ENCODE peak calls at places on chromosomes 6 and 20, in four cellular contexts. Q is hepatocyte; P is CD8-positive, alpha-beta T cell; W is fibroblast of the aortic adventitia. F is an unnamed sample.

GRCh38 chr6:75204959-75205775 is 686 bp downstream of the COL12A1 start:
- DNase-seq in Q (peak), P (peak), W (peak), F (peak)

GRCh38 chr6:116572162-116572561 is 858 bp downstream of the RWDD1 start:
- DNase-seq in Q (peak), P (no peak), W (peak), F (no peak)

GRCh38 chr20:23180451-23180921 is 94.4 kb upstream of the CD93 start:
- DNase-seq in Q (no peak), P (no peak), W (no peak), F (no peak)

GRCh38 chr20:51434556-51435256 is 107.8 kb downstream of the NFATC2 start:
- DNase-seq in Q (no peak), P (no peak), W (peak), F (no peak)

GRCh38 chr6:47235964-47236760 is 73.5 kb downstream of the TNFRSF21 start:
- DNase-seq in Q (peak), P (no peak), W (peak), F (no peak)

GRCh38 chr20:44437497-44437896 is 38.2 kb upstream of the TTPAL start:
- DNase-seq in Q (no peak), P (no peak), W (no peak), F (no peak)

GRCh38 chr6:139679516-139680179 is 305.2 kb upstream of the CITED2 start:
- DNase-seq in Q (no peak), P (no peak), W (peak), F (no peak)

GRCh38 chr20:35582741-35583404 is 32.8 kb upstream of the SPAG4 start:
- DNase-seq in Q (no peak), P (no peak), W (no peak), F (no peak)

GRCh38 chr6:167742719-167743303 is 83.9 kb upstream of the AFDN start:
- DNase-seq in Q (no peak), P (no peak), W (no peak), F (no peak)

GRCh38 chr6:73515204-73516101 is 5.4 kb downstream of the EEF1A1 start:
- DNase-seq in Q (peak), P (peak), W (peak), F (peak)

GRCh38 chr20:24658920-24659660 is 189.7 kb downstream of the SYNDIG1 start:
- DNase-seq in Q (no peak), P (no peak), W (no peak), F (no peak)

GRCh38 chr6:142355481-142356174 is 53.8 kb downstream of the ADGRG6 start:
- DNase-seq in Q (no peak), P (peak), W (no peak), F (no peak)

GRCh38 chr6:3619201-3619600 is 132.3 kb downstream of the PXDC1 start:
- DNase-seq in Q (no peak), P (no peak), W (no peak), F (no peak)

GRCh38 chr6:127202676-127203075 is 64.0 kb upstream of the RNF146 start:
- DNase-seq in Q (no peak), P (no peak), W (no peak), F (no peak)
- H3K4me3 ChIP-seq in Q (no peak), P (no peak), W (no peak), F (no peak)

GRCh38 chr6:106511274-106512047 is 117.8 kb downstream of the RTN4IP1 start:
- DNase-seq in Q (peak), P (peak), W (peak), F (peak)

GRCh38 chr6:106510090-106510970 is 119.0 kb downstream of the RTN4IP1 start:
- DNase-seq in Q (peak), P (peak), W (peak), F (peak)

GRCh38 chr6:106512958-106513480 is 116.3 kb downstream of the RTN4IP1 start:
- DNase-seq in Q (no peak), P (no peak), W (no peak), F (no peak)

GRCh38 chr6:106513813-106514212 is 115.5 kb downstream of the RTN4IP1 start:
- DNase-seq in Q (no peak), P (no peak), W (peak), F (no peak)

DNA sequence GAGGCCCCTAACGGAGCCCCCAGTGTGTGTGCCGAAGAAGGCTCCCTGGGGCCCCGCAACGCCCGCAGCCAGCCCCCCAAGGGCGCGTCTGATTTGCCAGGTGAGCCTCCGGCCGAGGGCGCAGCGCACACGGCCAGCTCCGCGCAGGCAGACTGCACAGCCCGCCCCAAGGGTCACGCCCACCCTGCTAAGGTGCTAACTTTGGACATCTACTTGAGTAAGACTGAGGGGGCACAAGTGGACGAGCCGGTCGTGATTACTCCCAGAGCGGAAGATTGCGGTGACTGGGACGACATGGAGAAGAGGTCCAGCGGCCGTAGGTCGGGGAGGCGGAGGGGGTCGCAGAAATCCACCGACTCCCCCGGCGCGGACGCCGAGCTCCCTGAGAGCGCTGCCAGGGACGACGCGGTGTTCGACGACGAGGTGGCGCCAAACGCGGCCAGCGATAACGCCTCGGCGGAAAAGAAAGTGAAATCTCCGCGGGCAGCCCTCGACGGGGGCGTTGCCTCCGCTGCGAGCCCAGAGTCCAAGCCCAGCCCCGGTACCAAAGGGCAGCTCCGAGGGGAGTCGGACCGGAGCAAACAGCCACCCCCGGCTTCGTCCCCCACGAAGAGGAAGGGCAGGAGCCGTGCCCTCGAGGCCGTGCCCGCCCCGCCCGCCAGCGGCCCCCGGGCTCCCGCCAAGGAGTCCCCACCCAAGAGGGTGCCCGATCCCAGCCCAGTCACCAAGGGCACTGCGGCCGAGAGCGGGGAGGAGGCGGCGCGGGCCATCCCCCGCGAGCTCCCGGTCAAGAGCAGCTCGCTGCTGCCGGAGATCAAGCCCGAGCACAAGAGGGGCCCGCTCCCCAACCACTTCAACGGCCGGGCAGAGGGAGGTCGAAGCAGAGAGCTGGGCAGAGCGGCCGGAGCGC is 117.0 kb downstream of the RTN4IP1 start:
- DNase-seq in Q (peak), P (peak), W (peak), F (peak)
- H3K4me3 ChIP-seq in Q (peak), P (peak), W (peak), F (peak)

DNA sequence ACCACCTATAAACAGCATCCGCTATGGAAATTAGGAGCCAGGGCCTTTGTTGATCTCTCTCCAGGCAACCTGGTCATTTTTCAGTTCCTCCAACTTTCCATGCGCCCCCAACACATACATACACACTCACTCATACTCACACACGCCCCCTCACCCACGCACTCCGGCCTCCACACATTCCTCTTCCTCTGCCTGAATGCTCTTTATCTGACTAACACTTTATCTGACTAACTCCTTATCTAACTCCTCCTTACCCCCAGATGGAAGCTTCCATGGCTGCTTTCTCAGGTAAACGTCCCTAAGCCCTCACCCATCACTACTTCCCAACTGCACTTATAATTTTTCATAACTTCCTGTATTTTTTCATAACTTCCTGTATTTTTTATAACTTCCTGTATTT is 17.4 kb downstream of the CASS4 start:
- DNase-seq in Q (no peak), P (no peak), W (peak), F (no peak)
- H3K4me3 ChIP-seq in Q (no peak), P (peak), W (no peak), F (no peak)

GRCh38 chr20:41619360-41620115 is 1.4 kb upstream of the CHD6 start:
- DNase-seq in Q (no peak), P (no peak), W (peak), F (no peak)
- H3K4me3 ChIP-seq in Q (no peak), P (no peak), W (no peak), F (no peak)

GRCh38 chr20:46963196-46963529 is 68.5 kb downstream of the EYA2 start:
- DNase-seq in Q (no peak), P (no peak), W (no peak), F (no peak)
- H3K4me3 ChIP-seq in Q (no peak), P (no peak), W (no peak), F (no peak)

DNA sequence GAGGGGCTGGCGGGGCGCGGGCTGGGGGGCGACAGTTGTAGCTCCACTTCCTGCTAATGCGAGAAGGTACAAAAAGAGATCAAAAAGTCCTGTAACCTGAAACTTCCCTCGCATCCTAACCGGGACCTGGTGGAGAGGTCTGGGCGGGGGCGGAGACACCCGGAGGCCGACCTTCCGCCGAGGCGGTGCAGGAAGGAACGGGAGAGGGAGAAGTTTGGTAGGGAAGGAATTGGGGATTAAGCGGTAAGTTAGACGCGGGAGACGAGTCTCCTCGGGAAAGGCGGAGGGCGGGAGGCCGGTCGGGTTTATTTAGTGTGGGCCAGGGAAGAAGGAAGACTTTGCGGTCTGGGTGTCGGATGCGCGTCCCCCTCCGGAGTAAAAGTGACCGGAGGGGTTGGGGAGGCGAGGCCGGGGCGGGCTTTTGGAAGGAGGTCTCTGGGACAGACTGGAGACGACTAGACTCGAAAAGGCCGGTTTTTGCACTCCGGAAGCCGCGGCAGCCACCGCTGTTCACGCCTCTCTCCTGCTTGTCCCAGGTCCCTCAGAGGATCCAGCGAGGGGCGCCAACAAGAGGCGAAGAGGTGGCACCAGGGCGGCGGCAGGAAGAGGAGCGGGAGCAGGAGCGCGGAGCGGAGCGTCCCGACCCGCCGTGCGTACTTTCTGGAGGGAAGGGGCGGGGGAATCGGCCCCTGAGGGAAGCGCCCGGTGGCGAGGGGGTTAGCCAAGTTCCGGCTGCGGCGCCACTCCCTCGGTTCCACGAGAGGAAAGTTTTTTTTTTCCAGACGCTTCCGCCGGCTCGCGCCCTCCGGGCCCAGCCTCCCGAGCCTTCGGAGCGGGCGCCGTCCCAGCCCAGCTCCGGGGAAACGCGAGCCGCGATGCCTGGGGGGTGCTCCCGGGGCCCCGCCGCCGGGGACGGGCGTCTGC is 732 bp downstream of the TPBG start:
- DNase-seq in Q (peak), P (no peak), W (peak), F (peak)
- H3K4me3 ChIP-seq in Q (peak), P (peak), W (peak), F (peak)